ENCODE peak calls at places on chromosome 1, in six cellular contexts. I is choroid plexus epithelial cell, Z is brain microvascular endothelial cell, A is PC-9, V is ovary, O is cardiac fibroblast. J is an unnamed sample.

GRCh38 chr1:66576645-66577044 is 42.7 kb downstream of the SGIP1 start:
- DNase-seq in I (peak; percentile 65), Z (peak; percentile 78), A (no peak), V (no peak), O (peak; percentile 45), J (no peak)

GRCh38 chr1:48858200-48858599 is 81.5 kb upstream of the BEND5 start:
- DNase-seq in I (no peak), Z (no peak), A (no peak), V (no peak), O (peak; percentile 9), J (no peak)

GRCh38 chr1:201369209-201369608 is 8.3 kb downstream of the TNNT2 start:
- DNase-seq in I (no peak), Z (no peak), A (no peak), V (no peak), O (no peak), J (no peak)

GRCh38 chr1:246114369-246114768 is 392.7 kb downstream of the SMYD3 start:
- DNase-seq in I (no peak), Z (no peak), A (no peak), V (no peak), O (no peak), J (no peak)

GRCh38 chr1:240237305-240237721 is 145.6 kb downstream of the FMN2 start:
- DNase-seq in I (peak; percentile 32), Z (peak; percentile 66), A (no peak), V (no peak), O (peak; percentile 55), J (no peak)

GRCh38 chr1:201737350-201738060 is 91.5 kb upstream of the IPO9 start:
- DNase-seq in I (peak; percentile 94), Z (peak; percentile 90), A (no peak), V (no peak), O (peak; percentile 85), J (no peak)

GRCh38 chr1:201022178-201022823 is 1.2 kb downstream of the KIF21B start:
- DNase-seq in I (no peak), Z (no peak), A (no peak), V (no peak), O (no peak), J (no peak)

GRCh38 chr1:33311706-33312412 is 9.0 kb downstream of the A3GALT2 start:
- DNase-seq in I (no peak), Z (no peak), A (no peak), V (no peak), O (no peak), J (no peak)

GRCh38 chr1:181817091-181817490 is 244.4 kb downstream of the ZNF648 start:
- DNase-seq in I (no peak), Z (no peak), A (no peak), V (no peak), O (no peak), J (no peak)

GRCh38 chr1:100474838-100475237 is 63.1 kb upstream of the GPR88 start:
- DNase-seq in I (no peak), Z (no peak), A (no peak), V (no peak), O (no peak), J (no peak)

GRCh38 chr1:71644997-71645396 is 564.2 kb upstream of the ZRANB2 start:
- DNase-seq in I (no peak), Z (no peak), A (no peak), V (no peak), O (no peak), J (no peak)

GRCh38 chr1:170661646-170662411 is 2.1 kb upstream of the PRRX1 start:
- DNase-seq in I (peak; percentile 39), Z (peak; percentile 37), A (no peak), V (peak; percentile 69), O (peak; percentile 63), J (no peak)

GRCh38 chr1:192801451-192801850 is 7.4 kb upstream of the RGS2 start:
- DNase-seq in I (no peak), Z (no peak), A (no peak), V (no peak), O (peak; percentile 26), J (no peak)

GRCh38 chr1:67883069-67883468 is 49.8 kb upstream of the GNG12 start:
- DNase-seq in I (peak; percentile 47), Z (peak; percentile 88), A (peak; percentile 53), V (no peak), O (peak; percentile 90), J (no peak)

GRCh38 chr1:211574705-211575104 is 4.3 kb downstream of the SLC30A1 start:
- DNase-seq in I (no peak), Z (no peak), A (peak; percentile 62), V (no peak), O (no peak), J (no peak)

GRCh38 chr1:48073773-48074172 is 76.6 kb upstream of the TRABD2B start:
- DNase-seq in I (no peak), Z (no peak), A (no peak), V (no peak), O (no peak), J (no peak)

GRCh38 chr1:227994632-227995300 is 12.0 kb upstream of the WNT3A start:
- DNase-seq in I (no peak), Z (no peak), A (no peak), V (no peak), O (no peak), J (no peak)

GRCh38 chr1:20386682-20387081 is 96.0 kb downstream of the VWA5B1 start:
- DNase-seq in I (no peak), Z (no peak), A (no peak), V (no peak), O (no peak), J (no peak)

GRCh38 chr1:67724928-67725560 is 40.0 kb downstream of the GADD45A start:
- DNase-seq in I (peak; percentile 91), Z (peak; percentile 92), A (no peak), V (no peak), O (peak; percentile 95), J (no peak)

GRCh38 chr1:202333861-202334260 is 7.9 kb downstream of the UBE2T start:
- DNase-seq in I (no peak), Z (no peak), A (no peak), V (no peak), O (no peak), J (no peak)

GRCh38 chr1:92298573-92299476 is at the start of the genes GLMN and RPAP2:
- DNase-seq in I (peak; percentile 87), Z (peak; percentile 55), A (peak; percentile 73), V (peak; percentile 84), O (peak; percentile 85), J (peak; percentile 77)

GRCh38 chr1:77548285-77548684 is 134.2 kb downstream of the ZZZ3 start:
- DNase-seq in I (no peak), Z (no peak), A (no peak), V (no peak), O (no peak), J (no peak)

GRCh38 chr1:231625975-231626534 is 535 bp upstream of the DISC1 start:
- DNase-seq in I (no peak), Z (no peak), A (no peak), V (no peak), O (no peak), J (no peak)

DNA sequence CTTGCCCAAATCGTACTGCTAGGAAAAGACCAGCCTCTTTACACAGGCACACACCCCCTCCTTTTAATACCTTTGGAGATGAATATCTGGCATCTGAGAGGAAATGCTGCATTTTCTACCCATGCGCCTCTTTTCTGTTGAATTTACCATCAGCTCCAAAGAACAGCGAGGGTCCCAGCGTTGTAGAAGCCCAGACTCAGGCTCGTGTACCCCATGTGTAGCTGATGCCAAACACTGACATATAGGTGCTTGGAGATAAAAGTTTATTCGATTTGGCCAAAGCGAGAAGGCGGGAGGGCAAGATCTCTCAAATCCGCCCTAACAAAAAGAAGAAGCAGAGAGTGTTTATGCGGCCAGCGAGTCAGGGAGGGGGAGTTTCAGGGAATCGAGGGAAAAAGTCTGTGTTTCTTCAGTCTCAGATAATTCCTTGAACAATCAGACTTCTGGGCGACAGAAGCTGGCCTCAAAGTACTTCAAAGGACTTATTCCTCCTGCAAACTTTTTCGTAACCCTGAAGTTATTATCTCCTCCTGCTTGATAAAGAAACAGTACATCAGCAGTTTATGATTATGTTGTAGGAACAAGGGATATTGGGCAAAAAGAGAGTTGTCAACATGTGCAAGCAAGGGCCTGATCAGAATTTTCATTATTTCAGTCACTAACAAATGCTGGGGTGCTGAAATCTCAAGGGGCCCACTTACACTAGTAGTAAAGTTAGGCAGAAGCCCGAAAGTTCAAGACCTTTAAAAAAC is 642 bp upstream of the CREG1 start:
- DNase-seq in I (no peak), Z (no peak), A (no peak), V (peak; percentile 20), O (no peak), J (no peak)
- TF ChIP-seq CTCF in I (no peak), Z (no peak), A (no peak), V (no peak), O (no peak), J (no peak)

GRCh38 chr1:30719406-30720270 is 3.7 kb downstream of the MATN1 start:
- DNase-seq in I (peak; percentile 59), Z (no peak), A (peak; percentile 42), V (peak; percentile 53), O (peak; percentile 63), J (no peak)
- TF ChIP-seq CTCF in I (no peak), Z (no peak), A (peak; percentile 39), V (no peak), O (no peak), J (peak; percentile 56)

GRCh38 chr1:38873027-38873969 is at the start of gene MYCBP:
- DNase-seq in I (peak; percentile 97), Z (peak; percentile 94), A (peak; percentile 89), V (peak; percentile 94), O (peak; percentile 96), J (peak; percentile 96)
- TF ChIP-seq CTCF in I (no peak), Z (peak; percentile 16), A (peak; percentile 37), V (peak; percentile 10), O (peak; percentile 7), J (no peak)

GRCh38 chr1:40316595-40317393 is at the start of gene COL9A2:
- DNase-seq in I (no peak), Z (no peak), A (no peak), V (no peak), O (no peak), J (peak; percentile 55)
- TF ChIP-seq CTCF in I (no peak), Z (no peak), A (no peak), V (no peak), O (no peak), J (no peak)

GRCh38 chr1:183630748-183631147 is 4.8 kb downstream of the ARPC5 start:
- DNase-seq in I (peak; percentile 47), Z (no peak), A (no peak), V (no peak), O (peak; percentile 58), J (no peak)

GRCh38 chr1:183632964-183633363 is 2.6 kb downstream of the ARPC5 start:
- DNase-seq in I (peak; percentile 23), Z (no peak), A (no peak), V (no peak), O (no peak), J (no peak)

GRCh38 chr1:183633676-183634343 is 1.8 kb downstream of the ARPC5 start:
- DNase-seq in I (peak; percentile 96), Z (peak; percentile 85), A (peak; percentile 74), V (no peak), O (peak; percentile 93), J (no peak)

GRCh38 chr1:183632087-183632486 is 3.5 kb downstream of the ARPC5 start:
- DNase-seq in I (peak; percentile 92), Z (peak; percentile 12), A (peak; percentile 78), V (no peak), O (peak; percentile 91), J (no peak)

DNA sequence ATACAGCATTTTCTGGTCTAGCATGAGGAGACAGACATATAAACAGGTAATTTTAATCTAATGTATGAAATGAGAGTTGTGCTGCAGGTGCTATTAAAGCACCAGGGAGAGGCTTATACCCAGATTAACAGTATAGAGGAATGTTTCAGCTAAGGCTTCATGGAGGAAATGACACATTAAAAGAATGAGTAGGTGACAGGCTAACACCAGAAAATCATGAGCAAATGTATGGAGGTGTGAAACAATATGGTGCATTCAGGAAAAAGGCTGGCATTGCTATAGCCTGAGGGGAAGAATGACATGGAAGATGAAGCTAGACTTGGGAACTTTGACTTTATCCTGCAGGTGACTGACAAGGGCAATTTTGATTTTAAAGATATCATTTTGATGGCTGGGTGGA is 7.0 kb downstream of the ARPC5 start:
- DNase-seq in I (no peak), Z (no peak), A (no peak), V (no peak), O (no peak), J (no peak)
- TF ChIP-seq CTCF in I (no peak), Z (no peak), A (no peak), V (no peak), O (no peak), J (no peak)

J was measured in natural killer cell.